ENCODE peak calls at places on chromosomes 11 and 22, in ten cellular contexts. Q is CD8-positive, alpha-beta T cell; L is HCT116; J is AG04450; R is fibroblast of mammary gland; T is Peyer's patch; N is cardiac fibroblast; E is nephron progenitor cell; S is RWPE2; P is neural crest cell. H is an unnamed sample.
A peak's percentile ranks its signal among the peaks of the same experiment; 100 is the strongest.

GRCh38 chr11:126113515-126113957 is 50.9 kb upstream of the CDON start:
- DNase-seq in Q (no peak), L (peak; percentile 44), J (peak; percentile 76), R (peak; percentile 99), T (peak; percentile 22), N (peak; percentile 77), E (no peak), S (no peak), P (no peak), H (peak; percentile 87)

GRCh38 chr11:89922195-89922660 is at the start of gene TRIM49D1:
- DNase-seq in Q (no peak), L (no peak), J (no peak), R (no peak), T (no peak), N (no peak), E (no peak), S (no peak), P (no peak), H (no peak)

GRCh38 chr11:1217151-1217550 is 5.7 kb upstream of the MUC5B start:
- DNase-seq in Q (no peak), L (no peak), J (no peak), R (no peak), T (no peak), N (no peak), E (no peak), S (peak; percentile 20), P (no peak), H (no peak)

GRCh38 chr11:82988936-82989627 is 82.6 kb downstream of the RAB30 start:
- DNase-seq in Q (no peak), L (no peak), J (no peak), R (no peak), T (no peak), N (no peak), E (peak; percentile 10), S (no peak), P (peak; percentile 28), H (no peak)

GRCh38 chr11:126282361-126282741 is 542 bp upstream of the TIRAP start:
- DNase-seq in Q (peak; percentile 36), L (no peak), J (no peak), R (peak; percentile 44), T (peak; percentile 44), N (peak; percentile 43), E (peak; percentile 49), S (no peak), P (peak; percentile 21), H (no peak)

GRCh38 chr11:120340529-120340928 is 4.3 kb downstream of the ARHGEF12 start:
- DNase-seq in Q (no peak), L (no peak), J (no peak), R (peak; percentile 49), T (no peak), N (peak; percentile 43), E (no peak), S (no peak), P (no peak), H (no peak)

GRCh38 chr11:35349897-35350296 is 69.5 kb downstream of the SLC1A2 start:
- DNase-seq in Q (no peak), L (no peak), J (no peak), R (no peak), T (no peak), N (no peak), E (no peak), S (no peak), P (no peak), H (no peak)

GRCh38 chr22:43053176-43053575 is 36.0 kb downstream of the TTLL1 start:
- DNase-seq in Q (no peak), L (no peak), J (no peak), R (no peak), T (no peak), N (peak; percentile 7), E (no peak), S (no peak), P (peak; percentile 12), H (no peak)

GRCh38 chr11:65427691-65428577 is 5.3 kb downstream of the NEAT1 start:
- DNase-seq in Q (peak; percentile 39), L (peak; percentile 39), J (no peak), R (peak; percentile 88), T (peak; percentile 47), N (peak; percentile 86), E (no peak), S (peak; percentile 45), P (no peak), H (no peak)

GRCh38 chr11:131977854-131978253 is 607.4 kb downstream of the NTM start:
- DNase-seq in Q (no peak), L (no peak), J (peak; percentile 43), R (peak; percentile 19), T (no peak), N (peak; percentile 78), E (no peak), S (no peak), P (no peak), H (peak; percentile 31)

GRCh38 chr11:68146704-68147474 is 25.7 kb upstream of the CHKA start:
- DNase-seq in Q (no peak), L (no peak), J (no peak), R (peak; percentile 26), T (no peak), N (peak; percentile 22), E (no peak), S (peak; percentile 53), P (no peak), H (no peak)

GRCh38 chr11:46916669-46917108 is 1.7 kb downstream of the LRP4 start:
- DNase-seq in Q (peak; percentile 17), L (no peak), J (no peak), R (peak; percentile 66), T (no peak), N (peak; percentile 68), E (peak; percentile 69), S (peak; percentile 75), P (peak; percentile 53), H (no peak)

GRCh38 chr22:27576815-27577564 is 224.6 kb downstream of the MN1 start:
- DNase-seq in Q (no peak), L (no peak), J (peak; percentile 34), R (no peak), T (no peak), N (peak; percentile 85), E (no peak), S (no peak), P (no peak), H (no peak)

GRCh38 chr11:58292017-58292416 is 24.0 kb upstream of the OR10W1 start:
- DNase-seq in Q (no peak), L (no peak), J (no peak), R (no peak), T (no peak), N (no peak), E (no peak), S (no peak), P (no peak), H (no peak)

GRCh38 chr22:17628304-17629166 is at the start of gene ATP6V1E1:
- DNase-seq in Q (peak; percentile 97), L (peak; percentile 92), J (peak; percentile 90), R (peak; percentile 96), T (peak; percentile 97), N (peak; percentile 98), E (peak; percentile 92), S (peak; percentile 91), P (peak; percentile 87), H (peak; percentile 74)
- TF ChIP-seq CTCF in Q (no peak), L (no peak), J (no peak), R (no peak), T (no peak), N (no peak), E (no peak), S (no peak), P (no peak), H (no peak)

GRCh38 chr22:39559456-39560105 is 11.0 kb upstream of the CACNA1I start:
- DNase-seq in Q (no peak), L (no peak), J (no peak), R (no peak), T (no peak), N (no peak), E (peak; percentile 58), S (no peak), P (no peak), H (no peak)
- TF ChIP-seq CTCF in Q (no peak), L (peak; percentile 43), J (peak; percentile 42), R (peak; percentile 41), T (peak; percentile 33), N (peak; percentile 70), E (peak; percentile 52), S (peak; percentile 46), P (peak; percentile 53), H (peak; percentile 41)

GRCh38 chr22:50620861-50621490 is 7.0 kb downstream of the ARSA start:
- DNase-seq in Q (peak; percentile 66), L (no peak), J (no peak), R (peak; percentile 17), T (peak; percentile 76), N (no peak), E (no peak), S (no peak), P (no peak), H (no peak)

GRCh38 chr22:50622723-50623327 is 5.1 kb downstream of the ARSA start:
- DNase-seq in Q (no peak), L (peak; percentile 67), J (no peak), R (no peak), T (no peak), N (no peak), E (no peak), S (peak; percentile 56), P (no peak), H (no peak)

GRCh38 chr22:50621491-50621880 is 6.5 kb downstream of the ARSA start:
- DNase-seq in Q (peak; percentile 63), L (no peak), J (no peak), R (no peak), T (peak; percentile 56), N (no peak), E (no peak), S (no peak), P (no peak), H (no peak)

GRCh38 chr22:50624347-50625130 is 3.4 kb downstream of the ARSA start:
- DNase-seq in Q (no peak), L (no peak), J (no peak), R (no peak), T (no peak), N (no peak), E (no peak), S (no peak), P (no peak), H (no peak)

GRCh38 chr22:50621948-50622722 is 5.8 kb downstream of the ARSA start:
- DNase-seq in Q (peak; percentile 36), L (no peak), J (no peak), R (no peak), T (peak; percentile 71), N (no peak), E (no peak), S (no peak), P (no peak), H (no peak)
- TF ChIP-seq CTCF in Q (peak; percentile 40), L (peak; percentile 9), J (peak; percentile 26), R (peak; percentile 1), T (peak; percentile 48), N (peak; percentile 11), E (no peak), S (peak; percentile 47), P (no peak), H (peak; percentile 10)

DNA sequence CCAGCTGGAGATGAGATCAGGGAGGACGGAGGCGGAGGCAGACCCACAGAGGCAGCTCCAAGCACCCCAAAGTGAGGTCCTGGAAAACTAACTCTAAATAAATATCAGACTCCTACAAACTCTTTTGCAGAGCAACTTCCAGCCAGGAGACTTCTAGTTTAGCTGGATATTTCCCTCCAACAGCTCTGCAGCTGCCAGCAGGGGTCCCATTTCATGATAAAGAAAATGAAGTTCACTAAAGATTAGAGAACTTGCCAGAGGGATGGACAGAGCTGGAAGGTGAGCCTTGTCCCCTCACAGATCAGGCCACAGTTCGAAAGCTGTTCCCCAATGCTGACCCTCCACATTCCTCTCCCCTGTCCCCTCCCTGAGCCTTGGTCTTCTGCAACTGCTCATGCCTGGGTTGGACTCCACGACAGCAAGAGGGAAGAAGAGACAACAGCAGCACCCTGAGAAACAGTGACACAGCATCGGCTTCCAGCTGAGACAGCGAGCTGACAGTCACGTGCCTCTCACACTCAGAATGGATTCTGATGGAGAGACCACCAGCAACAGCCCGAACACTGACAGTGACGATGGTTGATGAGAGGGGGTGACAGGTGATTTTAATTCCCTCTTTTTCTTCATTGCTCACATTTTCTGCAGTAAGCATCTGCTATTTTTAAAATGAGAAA is 5.7 kb downstream of the CARS1 start:
- DNase-seq in Q (no peak), L (no peak), J (no peak), R (no peak), T (no peak), N (no peak), E (no peak), S (no peak), P (no peak), H (no peak)
- TF ChIP-seq CTCF in Q (no peak), L (no peak), J (peak; percentile 44), R (peak; percentile 4), T (no peak), N (peak; percentile 14), E (no peak), S (no peak), P (peak; percentile 22), H (no peak)

H was measured in AG04449.